ENCODE peak calls at places on chromosomes 1 and 21, in five cellular contexts. P, V, J, K and R are unnamed samples. For H3K36me3, the result is how much of the 10 kb centered on the place peaks cover.

GRCh38 chr1:161085165-161085564 is 4.2 kb downstream of the NECTIN4 start:
- DNase-seq in J (no peak), P (no peak), K (peak), V (no peak), R (peak)

GRCh38 chr1:176102700-176103244 is 104.3 kb downstream of the COP1 start:
- DNase-seq in K (no peak), J (peak), V (no peak), P (no peak), R (no peak)

GRCh38 chr1:176043537-176043936 is 163.5 kb downstream of the COP1 start:
- DNase-seq in V (no peak), P (no peak), K (no peak), J (no peak), R (no peak)

GRCh38 chr1:154621875-154622274 is 13.9 kb upstream of the ADAR start:
- DNase-seq in P (no peak), V (no peak), K (no peak), J (no peak), R (no peak)

GRCh38 chr1:235708390-235708962 is 58.9 kb upstream of the GNG4 start:
- DNase-seq in K (peak), V (no peak), J (peak), P (no peak), R (no peak)

GRCh38 chr1:28836421-28836956 is 24.5 kb downstream of the OPRD1 start:
- DNase-seq in K (no peak), J (no peak), V (no peak), P (peak), R (no peak)

GRCh38 chr1:6393400-6394187 is at the start of gene ACOT7:
- DNase-seq in V (peak), K (peak), P (peak), J (peak), R (peak)

GRCh38 chr1:165853528-165854075 is 26.2 kb downstream of the UCK2 start:
- DNase-seq in V (no peak), P (no peak), K (no peak), J (no peak), R (no peak)

GRCh38 chr21:42351626-42352432 is 1.0 kb upstream of the TFF2 start:
- DNase-seq in K (no peak), P (no peak), J (no peak), V (no peak), R (no peak)
- H3K36me3 ChIP-seq in K (under half), P (under half), J (under half), V (under half), R (under half)

GRCh38 chr1:35188578-35189392 is 4.2 kb downstream of the SFPQ start:
- DNase-seq in J (no peak), P (no peak), K (no peak), V (no peak), R (no peak)

GRCh38 chr1:35191429-35192055 is 1.4 kb downstream of the SFPQ start:
- DNase-seq in K (no peak), V (no peak), J (no peak), P (no peak), R (no peak)

GRCh38 chr1:35192853-35193664 is at the start of gene SFPQ:
- DNase-seq in J (peak), P (peak), V (peak), K (peak), R (peak)

GRCh38 chr1:35192056-35192852 is 691 bp downstream of the SFPQ start:
- DNase-seq in K (peak), J (peak), P (peak), V (peak), R (peak)

DNA sequence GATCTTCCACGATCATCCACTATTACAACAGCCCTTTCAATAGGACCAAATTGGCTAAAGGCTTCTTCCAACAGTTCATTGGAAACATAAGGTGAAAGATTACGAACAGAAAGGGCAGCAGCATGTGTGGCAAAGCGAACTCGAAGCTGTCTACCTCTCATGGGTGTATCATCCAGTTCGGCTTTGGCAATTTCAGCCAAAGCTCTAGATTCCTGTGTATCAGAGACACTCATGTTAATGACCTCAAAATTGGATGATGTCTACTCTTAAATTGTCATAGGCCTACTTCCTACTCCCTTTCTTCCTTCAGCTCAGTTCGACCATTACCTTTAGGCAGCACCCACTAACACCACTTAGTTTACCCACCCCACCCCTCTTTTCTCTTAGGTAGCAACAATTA is 2.2 kb downstream of the SFPQ start:
- DNase-seq in P (no peak), V (no peak), K (no peak), J (peak), R (no peak)
- H3K27ac ChIP-seq in P (peak), V (peak), K (no peak), J (peak), R (no peak)

GRCh38 chr1:229461032-229461668 is 27.3 kb upstream of the ACTA1 start:
- DNase-seq in K (no peak), P (no peak), J (no peak), V (peak), R (no peak)

GRCh38 chr1:229457436-229457835 is 23.5 kb upstream of the ACTA1 start:
- DNase-seq in V (no peak), K (no peak), P (no peak), J (no peak), R (no peak)

GRCh38 chr1:229456016-229456415 is 22.1 kb upstream of the ACTA1 start:
- DNase-seq in J (peak), V (no peak), P (no peak), K (no peak), R (no peak)

GRCh38 chr1:229464672-229465071 is 30.8 kb upstream of the ACTA1 start:
- DNase-seq in K (no peak), V (no peak), J (no peak), P (no peak), R (no peak)

DNA sequence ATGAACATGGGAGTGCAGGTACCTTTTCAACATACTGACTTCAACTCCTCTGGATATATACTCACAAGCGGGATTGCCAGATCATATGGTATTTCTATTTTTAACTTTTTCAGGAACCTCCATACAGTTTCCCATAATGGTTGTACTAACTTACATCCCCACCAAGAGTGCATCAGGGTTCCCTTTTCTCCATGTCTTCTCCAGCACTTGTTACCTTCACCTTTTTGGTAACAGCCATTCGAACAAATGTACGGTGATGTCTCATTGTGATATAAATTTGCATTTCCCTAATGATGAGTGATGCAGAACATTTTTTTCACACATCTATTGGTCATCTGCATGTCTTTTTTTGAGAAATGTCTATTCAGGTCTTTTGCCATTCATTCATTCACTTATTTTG is 25.9 kb upstream of the ACTA1 start:
- DNase-seq in J (no peak), P (no peak), V (no peak), K (no peak), R (no peak)
- H3K36me3 ChIP-seq in J (under half), P (under half), V (under half), K (under half), R (half or more)

GRCh38 chr1:12615916-12616708 is 1.9 kb downstream of the DHRS3 start:
- DNase-seq in J (peak), V (peak), P (no peak), K (no peak), R (peak)

GRCh38 chr1:12618661-12619395 is 818 bp upstream of the DHRS3 start:
- DNase-seq in V (peak), K (peak), P (peak), J (peak), R (peak)

GRCh38 chr1:12617901-12618660 is at the start of gene DHRS3:
- DNase-seq in J (peak), V (peak), K (peak), P (peak), R (peak)

GRCh38 chr1:12616709-12617373 is 1.2 kb downstream of the DHRS3 start:
- DNase-seq in K (no peak), J (peak), V (peak), P (no peak), R (no peak)

DNA sequence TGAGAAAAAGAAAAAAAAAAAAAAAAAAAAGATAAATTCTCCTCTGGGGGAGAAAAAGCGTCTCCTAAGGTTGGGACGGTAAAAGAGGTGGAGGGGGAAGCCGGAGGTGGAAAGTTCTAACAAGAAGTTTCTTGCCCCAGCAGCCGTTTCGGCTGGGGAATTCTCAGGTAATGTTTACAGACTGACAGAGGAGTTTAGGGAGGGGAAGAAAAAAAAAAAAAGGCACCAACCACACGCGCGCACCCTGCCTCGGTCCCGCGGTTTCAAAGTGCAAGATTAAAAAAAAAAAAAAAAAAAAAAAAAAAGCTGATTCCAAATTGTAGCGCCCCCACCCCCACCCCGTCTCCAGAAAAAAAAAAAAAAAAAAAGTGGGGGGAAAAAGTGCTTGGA is 504 bp downstream of the DHRS3 start:
- DNase-seq in V (peak), P (no peak), K (no peak), J (peak), R (no peak)
- H3K27ac ChIP-seq in V (peak), P (peak), K (peak), J (peak), R (no peak)

DNA sequence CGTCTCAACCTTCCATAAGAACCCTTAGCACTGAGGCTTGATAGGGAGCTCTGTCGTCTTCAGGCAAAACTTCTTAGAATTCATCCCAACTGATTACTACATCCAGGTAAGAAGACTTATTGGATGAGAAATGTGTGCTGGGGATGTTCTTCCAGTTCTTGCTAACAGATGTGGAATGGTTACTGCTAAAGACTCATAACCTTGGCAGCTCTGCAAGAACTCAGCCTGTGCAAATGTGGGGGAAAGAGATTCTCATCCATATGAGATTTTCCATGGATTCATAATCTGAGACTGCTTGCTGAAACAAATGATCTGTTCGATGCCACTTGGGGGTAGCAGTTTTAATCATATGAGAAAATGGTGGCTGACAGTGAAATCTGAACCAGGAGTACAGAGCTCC is 48.2 kb downstream of the NTPCR start:
- DNase-seq in J (no peak), K (no peak), V (no peak), P (no peak), R (no peak)
- H3K36me3 ChIP-seq in J (under half), K (under half), V (under half), P (under half), R (under half)

DNA sequence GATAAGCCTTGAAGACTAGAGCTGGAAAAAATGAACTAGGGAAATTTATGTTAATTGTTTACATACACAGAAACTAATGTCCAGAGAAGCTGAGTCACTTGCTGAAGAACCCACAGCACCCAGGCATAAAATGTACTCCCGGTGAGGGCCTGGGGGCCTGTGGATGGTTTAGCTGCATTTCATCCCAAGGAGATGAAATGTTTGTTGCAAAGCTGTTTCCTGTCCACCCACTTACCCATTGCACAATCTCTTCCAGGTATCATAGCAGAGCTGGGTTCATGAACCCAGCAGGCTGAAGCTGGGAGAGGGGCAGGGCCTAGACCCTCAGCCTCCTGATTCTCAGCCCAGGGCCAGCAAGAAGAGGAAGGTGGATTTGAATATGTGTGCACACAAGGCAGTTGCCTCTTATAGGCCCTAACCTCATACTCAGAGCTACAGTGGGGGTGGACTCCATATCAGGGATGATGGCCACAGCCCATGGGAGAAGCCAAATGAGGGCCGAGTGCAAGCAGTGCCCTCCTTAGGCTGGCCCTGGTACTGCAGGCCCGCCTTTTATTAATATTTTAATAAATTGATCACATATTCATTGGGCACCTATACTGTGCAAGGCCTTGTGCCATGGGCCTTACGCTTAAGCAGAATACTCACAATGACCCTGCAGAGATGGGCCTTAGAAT is 110.8 kb downstream of the LACTBL1 start:
- DNase-seq in P (no peak), J (peak), K (peak), V (no peak), R (no peak)
- H3K27ac ChIP-seq in P (no peak), J (peak), K (peak), V (no peak), R (no peak)

DNA sequence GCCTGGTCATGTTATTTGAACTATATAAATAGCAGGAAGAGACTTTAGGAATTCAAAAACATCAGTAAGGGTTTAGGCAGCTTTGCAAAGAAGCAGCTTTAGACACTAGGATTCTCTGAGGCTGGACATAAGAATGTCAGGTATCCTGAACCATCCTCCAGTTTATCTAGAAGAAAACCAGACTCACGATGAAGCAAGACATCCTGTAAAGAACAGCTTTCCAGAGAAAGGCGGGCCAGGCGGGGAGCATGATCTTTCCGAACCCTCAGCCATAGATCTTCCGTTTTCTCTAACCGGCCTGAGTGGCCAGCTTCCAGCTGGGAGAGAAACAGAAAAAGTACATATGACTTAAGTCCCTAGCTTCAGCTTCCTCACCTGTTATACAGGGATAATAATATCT is 39.3 kb upstream of the RBBP5 start:
- DNase-seq in K (no peak), V (no peak), J (no peak), P (no peak), R (no peak)
- H3K36me3 ChIP-seq in K (under half), V (under half), J (under half), P (under half), R (half or more)

GRCh38 chr1:212628813-212629415 is 20.4 kb downstream of the ATF3 start:
- DNase-seq in J (no peak), P (no peak), V (no peak), K (no peak), R (no peak)
- H3K27ac ChIP-seq in J (no peak), P (no peak), V (no peak), K (no peak), R (no peak)

GRCh38 chr1:109265741-109266330 is 16.5 kb downstream of the CELSR2 start:
- DNase-seq in J (no peak), K (no peak), P (no peak), V (peak), R (peak)

GRCh38 chr1:109268431-109269211 is 14.3 kb downstream of the PSRC1 start:
- DNase-seq in K (no peak), J (no peak), V (peak), P (no peak), R (no peak)

GRCh38 chr1:109267743-109268300 is 15.1 kb downstream of the PSRC1 start:
- DNase-seq in K (no peak), J (no peak), P (no peak), V (peak), R (peak)

GRCh38 chr1:109265016-109265415 is 15.7 kb downstream of the CELSR2 start:
- DNase-seq in V (peak), P (no peak), J (no peak), K (no peak), R (no peak)

DNA sequence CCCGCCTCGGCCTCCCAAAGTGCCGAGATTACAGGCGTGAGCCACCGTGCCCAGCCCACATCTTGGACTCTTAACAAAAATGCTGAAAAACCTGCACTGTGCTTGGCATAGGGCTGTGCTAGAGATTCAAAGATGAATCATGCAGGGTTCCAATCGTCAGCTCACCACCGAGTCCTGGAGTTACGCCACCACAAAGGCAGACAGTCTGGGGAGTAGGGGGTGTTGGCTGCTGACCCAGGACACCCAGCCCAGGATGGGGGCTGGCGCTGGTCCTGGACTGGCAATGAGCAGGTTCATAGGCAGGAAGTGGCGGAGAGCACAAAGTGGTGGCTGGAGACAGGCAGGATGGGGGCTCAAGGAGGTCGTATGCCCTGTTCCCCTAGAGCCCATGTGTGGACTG is 16.0 kb downstream of the PSRC1 start:
- DNase-seq in K (peak), V (peak), P (no peak), J (peak), R (no peak)
- H3K36me3 ChIP-seq in K (under half), V (under half), P (under half), J (under half), R (under half)

DNA sequence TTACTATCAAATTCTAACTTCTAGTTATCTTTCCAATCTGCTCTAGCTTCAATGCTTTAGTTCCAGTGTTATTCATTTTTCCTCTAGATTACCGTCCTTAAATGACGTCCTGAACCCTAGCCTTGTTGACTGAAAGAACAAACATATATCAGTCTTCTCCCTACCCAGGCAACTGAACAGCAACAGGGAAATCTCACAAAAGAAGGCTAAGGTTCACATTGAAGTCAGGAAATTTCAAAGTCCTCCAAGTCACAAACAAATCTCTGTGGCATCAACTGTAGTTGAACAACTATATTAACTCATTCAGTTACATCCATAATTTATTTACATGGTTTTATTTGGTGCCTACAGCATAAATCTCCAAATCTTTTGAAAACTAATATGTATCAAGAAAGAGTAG is 19.5 kb downstream of the FOXJ3 start:
- DNase-seq in K (no peak), J (no peak), P (no peak), V (no peak), R (no peak)
- H3K27ac ChIP-seq in K (no peak), J (no peak), P (no peak), V (no peak), R (no peak)